ENCODE peak calls at places on chromosomes 2 and 18, in five cellular contexts. X is frontal cortex; C is HS-5; N is GDM1; T is CD4-positive, alpha-beta memory T cell. J is an unnamed sample.

GRCh38 chr2:22536131-22536530 is 848.8 kb upstream of the KLHL29 start:
- DNase-seq in X (no peak), C (peak), N (no peak), T (no peak), J (no peak)

GRCh38 chr2:178980815-178981214 is 69.1 kb downstream of the CCDC141 start:
- DNase-seq in X (no peak), C (no peak), N (no peak), T (no peak), J (no peak)

GRCh38 chr2:24110660-24111303 is 12.4 kb downstream of the PFN4 start:
- DNase-seq in X (no peak), C (no peak), N (no peak), T (no peak), J (no peak)

GRCh38 chr2:103656558-103656957 is 894.7 kb downstream of the TMEM182 start:
- DNase-seq in X (no peak), C (no peak), N (no peak), T (no peak), J (no peak)

GRCh38 chr18:74110983-74111382 is 36.7 kb downstream of the FBXO15 start:
- DNase-seq in X (no peak), C (no peak), N (no peak), T (no peak), J (no peak)

GRCh38 chr2:19059076-19059475 is 299.3 kb downstream of the OSR1 start:
- DNase-seq in X (no peak), C (no peak), N (no peak), T (no peak), J (no peak)

GRCh38 chr2:128577141-128577930 is 258.7 kb upstream of the HS6ST1 start:
- DNase-seq in X (no peak), C (no peak), N (no peak), T (no peak), J (no peak)

GRCh38 chr2:174623690-174624089 is 26.1 kb upstream of the WIPF1 start:
- DNase-seq in X (no peak), C (no peak), N (no peak), T (no peak), J (no peak)

GRCh38 chr2:122815120-122815519 is 1059.7 kb downstream of the TSN start:
- DNase-seq in X (no peak), C (no peak), N (no peak), T (no peak), J (no peak)

GRCh38 chr2:215624423-215624829 is 188.6 kb upstream of the FN1 start:
- DNase-seq in X (no peak), C (peak), N (no peak), T (no peak), J (peak)

GRCh38 chr18:49778826-49779465 is 34.4 kb downstream of the ACAA2 start:
- DNase-seq in X (no peak), C (no peak), N (no peak), T (no peak), J (no peak)

GRCh38 chr2:205161156-205161555 is 521.1 kb upstream of the NRP2 start:
- DNase-seq in X (no peak), C (no peak), N (no peak), T (no peak), J (no peak)

GRCh38 chr2:145007673-145008263 is 487.8 kb upstream of the ZEB2 start:
- DNase-seq in X (no peak), C (no peak), N (no peak), T (no peak), J (no peak)

GRCh38 chr2:9820020-9820973 is 23.0 kb upstream of the TAF1B start:
- DNase-seq in X (no peak), C (no peak), N (no peak), T (no peak), J (no peak)

GRCh38 chr2:233912799-233913423 is 4.3 kb upstream of the TRPM8 start:
- DNase-seq in X (no peak), C (no peak), N (no peak), T (no peak), J (no peak)

J was measured in AG04449.